ENCODE peak calls at places on chromosomes 1 and 21, in five cellular contexts. T, C, B, I and R are unnamed samples.

GRCh38 chr21:38950388-38951094 is 144.8 kb downstream of the ETS2 start:
- DNase-seq in T (no peak), C (peak; percentile 77), B (peak; percentile 47), I (no peak), R (no peak)

GRCh38 chr1:205590777-205591513 is 40.9 kb downstream of the ELK4 start:
- DNase-seq in T (no peak), C (no peak), B (no peak), I (no peak), R (no peak)

GRCh38 chr1:10431065-10431730 is 965 bp downstream of the CENPS start:
- DNase-seq in T (no peak), C (peak; percentile 32), B (no peak), I (peak; percentile 44), R (no peak)

GRCh38 chr1:5099018-5099417 is 444.6 kb downstream of the AJAP1 start:
- DNase-seq in T (no peak), C (no peak), B (no peak), I (no peak), R (no peak)

GRCh38 chr1:21651214-21652042 is 17.7 kb downstream of the RAP1GAP start:
- DNase-seq in T (no peak), C (peak; percentile 84), B (no peak), I (no peak), R (no peak)

GRCh38 chr1:172746091-172746949 is 87.4 kb downstream of the FASLG start:
- DNase-seq in T (no peak), C (peak; percentile 70), B (peak; percentile 99), I (peak; percentile 99), R (peak; percentile 77)

GRCh38 chr1:216688127-216688657 is 35.0 kb downstream of the ESRRG start:
- DNase-seq in T (no peak), C (no peak), B (no peak), I (no peak), R (no peak)

GRCh38 chr1:20074046-20074724 is 4.2 kb downstream of the PLA2G5 start:
- DNase-seq in T (no peak), C (no peak), B (no peak), I (no peak), R (no peak)

GRCh38 chr1:23589506-23589872 is 30.2 kb upstream of the ID3 start:
- DNase-seq in T (no peak), C (no peak), B (no peak), I (no peak), R (no peak)

GRCh38 chr1:241817331-241817792 is 30.6 kb upstream of the EXO1 start:
- DNase-seq in T (no peak), C (no peak), B (peak; percentile 94), I (no peak), R (no peak)

GRCh38 chr1:56336972-56337371 is 242.4 kb downstream of the PLPP3 start:
- DNase-seq in T (no peak), C (no peak), B (peak; percentile 49), I (no peak), R (no peak)

GRCh38 chr1:116368241-116368640 is 4.8 kb upstream of the ATP1A1 start:
- DNase-seq in T (no peak), C (no peak), B (no peak), I (no peak), R (no peak)

GRCh38 chr1:21742578-21742977 is 40.4 kb downstream of the USP48 start:
- DNase-seq in T (no peak), C (no peak), B (no peak), I (no peak), R (no peak)

GRCh38 chr1:48882020-48882419 is 105.3 kb upstream of the BEND5 start:
- DNase-seq in T (no peak), C (no peak), B (no peak), I (no peak), R (no peak)

GRCh38 chr21:22516230-22516629 is 1518.0 kb downstream of the NCAM2 start:
- DNase-seq in T (no peak), C (no peak), B (no peak), I (no peak), R (no peak)

GRCh38 chr21:41816583-41817165 is 49.8 kb upstream of the RIPK4 start:
- DNase-seq in T (no peak), C (peak; percentile 73), B (peak; percentile 56), I (peak; percentile 87), R (no peak)

GRCh38 chr1:151710187-151710586 is 6.4 kb downstream of the CELF3 start:
- DNase-seq in T (no peak), C (no peak), B (peak; percentile 24), I (no peak), R (no peak)

GRCh38 chr1:154837679-154838171 is 32.4 kb downstream of the KCNN3 start:
- DNase-seq in T (peak; percentile 57), C (no peak), B (no peak), I (peak; percentile 100), R (no peak)

GRCh38 chr1:46202975-46203737 is at the start of gene LURAP1:
- DNase-seq in T (peak; percentile 69), C (peak; percentile 61), B (peak; percentile 86), I (no peak), R (no peak)

GRCh38 chr1:204130178-204130577 is 21.7 kb downstream of the ETNK2 start:
- DNase-seq in T (no peak), C (no peak), B (no peak), I (no peak), R (no peak)

GRCh38 chr1:39458991-39459390 is 32.4 kb upstream of the BMP8A start:
- DNase-seq in T (no peak), C (no peak), B (no peak), I (no peak), R (no peak)

GRCh38 chr1:154176341-154176740 is 15.6 kb downstream of the TPM3 start:
- DNase-seq in T (no peak), C (peak; percentile 41), B (peak; percentile 79), I (no peak), R (no peak)

GRCh38 chr1:52364235-52364839 is 1.7 kb downstream of the CC2D1B start:
- DNase-seq in T (no peak), C (no peak), B (no peak), I (no peak), R (no peak)
- TF ChIP-seq CTCF in T (no peak), C (no peak), B (no peak), I (peak; percentile 3), R (peak; percentile 23)

GRCh38 chr1:209756608-209757445 is 974 bp downstream of the TRAF3IP3 start:
- DNase-seq in T (peak; percentile 58), C (no peak), B (no peak), I (peak; percentile 38), R (peak; percentile 54)
- H3K4me3 ChIP-seq in T (peak overlapping the region; percentile 46), C (no peak overlapping the region), B (no peak overlapping the region), I (peak overlapping the region; percentile 65), R (peak overlapping the region; percentile 61)

GRCh38 chr1:202210969-202211368 is 17.4 kb downstream of the LGR6 start:
- DNase-seq in T (no peak), C (no peak), B (no peak), I (no peak), R (no peak)

GRCh38 chr1:202215472-202216130 is 22.0 kb downstream of the LGR6 start:
- DNase-seq in T (no peak), C (no peak), B (no peak), I (no peak), R (no peak)

GRCh38 chr1:202212787-202213186 is 19.2 kb downstream of the LGR6 start:
- DNase-seq in T (no peak), C (no peak), B (no peak), I (no peak), R (no peak)

GRCh38 chr1:202214089-202214843 is 20.7 kb downstream of the LGR6 start:
- DNase-seq in T (no peak), C (peak; percentile 40), B (no peak), I (no peak), R (no peak)

GRCh38 chr1:202213361-202214088 is 19.9 kb downstream of the LGR6 start:
- DNase-seq in T (no peak), C (no peak), B (no peak), I (no peak), R (no peak)
- TF ChIP-seq CTCF in T (no peak), C (peak; percentile 34), B (peak; percentile 27), I (peak; percentile 24), R (no peak)

GRCh38 chr21:36694593-36695282 is 4.2 kb upstream of the SIM2 start:
- DNase-seq in T (no peak), C (no peak), B (no peak), I (no peak), R (no peak)

GRCh38 chr21:36696640-36697472 is 2.1 kb upstream of the SIM2 start:
- DNase-seq in T (no peak), C (no peak), B (no peak), I (no peak), R (no peak)

GRCh38 chr21:36696390-36696639 is 2.6 kb upstream of the SIM2 start:
- DNase-seq in T (no peak), C (no peak), B (no peak), I (no peak), R (no peak)

GRCh38 chr21:36695283-36695634 is 3.7 kb upstream of the SIM2 start:
- DNase-seq in T (no peak), C (no peak), B (no peak), I (no peak), R (no peak)

DNA sequence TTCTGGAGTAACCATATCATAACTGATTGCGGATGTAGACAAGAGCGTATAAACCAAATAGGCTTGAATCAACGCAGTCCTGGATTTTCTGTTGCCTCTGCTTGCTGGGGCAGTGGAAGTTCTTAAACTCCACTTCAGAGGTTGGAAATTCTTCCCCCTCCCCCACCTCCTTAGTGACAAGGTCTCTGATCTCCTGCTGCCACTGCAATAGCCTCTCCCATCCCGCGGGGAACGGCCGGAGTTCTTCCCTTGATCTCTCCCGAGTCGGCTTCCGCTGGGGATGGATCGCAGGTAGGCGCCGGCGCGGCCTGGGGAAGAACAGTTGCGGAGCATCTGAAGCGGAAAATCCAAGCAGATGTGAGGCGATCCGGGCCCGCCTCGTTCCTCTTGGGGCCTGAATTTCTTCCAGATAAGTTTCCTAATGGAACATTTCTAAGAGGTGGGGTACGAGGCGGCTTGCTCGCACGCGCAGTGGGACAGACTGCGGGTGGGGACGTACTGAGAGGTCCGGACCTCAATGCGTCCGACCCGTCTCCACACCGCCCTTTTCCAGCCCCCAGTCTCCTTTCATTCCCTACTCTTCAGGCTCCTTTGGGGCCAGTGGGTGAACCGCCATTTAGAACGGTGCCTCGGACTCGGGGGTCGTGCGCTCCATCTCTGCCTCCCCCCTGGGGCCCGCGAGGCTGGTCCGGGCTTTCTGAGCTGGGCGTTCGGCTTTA is 3.1 kb upstream of the SIM2 start:
- DNase-seq in T (no peak), C (no peak), B (no peak), I (no peak), R (no peak)
- H3K4me3 ChIP-seq in T (no peak overlapping the region), C (no peak overlapping the region), B (no peak overlapping the region), I (no peak overlapping the region), R (no peak overlapping the region)